ENCODE peak calls at places on chromosomes 1 and 21, in seven cellular contexts. I, N, J, L, E, F and P are unnamed samples.

GRCh38 chr1:55816456-55816794 is 601.3 kb upstream of the USP24 start:
- DNase-seq in I (no peak), N (no peak), J (no peak), L (no peak), E (peak), F (peak), P (no peak)

GRCh38 chr1:24926596-24927249 is 3.4 kb downstream of the RUNX3 start:
- DNase-seq in I (no peak), N (no peak), J (no peak), L (no peak), E (no peak), F (peak), P (no peak)

GRCh38 chr1:147634645-147635044 is 35.7 kb downstream of the ACP6 start:
- DNase-seq in I (no peak), N (no peak), J (no peak), L (no peak), E (no peak), F (no peak), P (no peak)

GRCh38 chr1:118992868-118993711 is 4.9 kb upstream of the TBX15 start:
- DNase-seq in I (no peak), N (no peak), J (no peak), L (no peak), E (no peak), F (no peak), P (no peak)

GRCh38 chr21:36008505-36008904 is 51.8 kb downstream of the SETD4 start:
- DNase-seq in I (no peak), N (no peak), J (no peak), L (no peak), E (no peak), F (no peak), P (no peak)

GRCh38 chr1:112358061-112358770 is 37.8 kb upstream of the CTTNBP2NL start:
- DNase-seq in I (no peak), N (no peak), J (no peak), L (no peak), E (peak), F (no peak), P (no peak)

GRCh38 chr1:162070094-162070748 is 730 bp downstream of the NOS1AP start:
- DNase-seq in I (no peak), N (peak), J (peak), L (no peak), E (no peak), F (no peak), P (no peak)

GRCh38 chr21:24367936-24368335 is 1239.3 kb downstream of the MRPL39 start:
- DNase-seq in I (no peak), N (no peak), J (no peak), L (no peak), E (no peak), F (no peak), P (no peak)

GRCh38 chr1:31617917-31618746 is 643 bp downstream of the HCRTR1 start:
- DNase-seq in I (peak), N (peak), J (peak), L (no peak), E (no peak), F (peak), P (peak)